ENCODE peak calls at places on chromosomes 7 and 10, in seven cellular contexts. G is spleen, O is stomach, J is GM12892, W is GM12891, L is HepG2, D is transverse colon. F is an unnamed sample.

GRCh38 chr10:101322266-101323151 is 31.5 kb upstream of the BTRC start:
- DNase-seq in G (no peak), O (no peak), J (no peak), W (no peak), L (no peak), D (no peak), F (no peak)

GRCh38 chr10:78330884-78331283 is 297.2 kb downstream of the RPS24 start:
- DNase-seq in G (no peak), O (no peak), J (no peak), W (no peak), L (no peak), D (no peak), F (no peak)

GRCh38 chr7:76108540-76109233 is 60.8 kb downstream of the MDH2 start:
- DNase-seq in G (no peak), O (peak), J (no peak), W (no peak), L (peak), D (peak), F (peak)

GRCh38 chr7:151934584-151934983 is 21.7 kb upstream of the GALNTL5 start:
- DNase-seq in G (no peak), O (no peak), J (no peak), W (no peak), L (no peak), D (no peak), F (no peak)

GRCh38 chr7:128867842-128868623 is 5.4 kb downstream of the ATP6V1F start:
- DNase-seq in G (no peak), O (peak), J (no peak), W (no peak), L (no peak), D (peak), F (no peak)

GRCh38 chr7:39001595-39001994 is 23.9 kb downstream of the POU6F2 start:
- DNase-seq in G (no peak), O (no peak), J (no peak), W (no peak), L (no peak), D (no peak), F (no peak)

GRCh38 chr7:147196476-147196875 is 1079.9 kb downstream of the CNTNAP2 start:
- DNase-seq in G (no peak), O (no peak), J (no peak), W (no peak), L (no peak), D (no peak), F (no peak)

GRCh38 chr7:111266613-111267012 is 175.7 kb downstream of the LRRN3 start:
- DNase-seq in G (no peak), O (no peak), J (no peak), W (no peak), L (peak), D (no peak), F (no peak)

GRCh38 chr10:69409968-69410367 is 6.8 kb downstream of the TACR2 start:
- DNase-seq in G (peak), O (no peak), J (no peak), W (no peak), L (no peak), D (peak), F (peak)

GRCh38 chr7:64905133-64905532 is 2.1 kb downstream of the ZNF273 start:
- DNase-seq in G (no peak), O (no peak), J (no peak), W (no peak), L (peak), D (no peak), F (no peak)

GRCh38 chr7:102446387-102447156 is 13.2 kb downstream of the ORAI2 start:
- DNase-seq in G (peak), O (no peak), J (no peak), W (no peak), L (no peak), D (peak), F (no peak)

GRCh38 chr10:126242352-126243260 is 145.7 kb downstream of the ADAM12 start:
- DNase-seq in G (no peak), O (no peak), J (no peak), W (no peak), L (no peak), D (no peak), F (no peak)

GRCh38 chr10:93762979-93763391 is 5.2 kb downstream of the LGI1 start:
- DNase-seq in G (no peak), O (no peak), J (no peak), W (no peak), L (no peak), D (no peak), F (no peak)

GRCh38 chr10:99982728-99983127 is 27.0 kb downstream of the DNMBP start:
- DNase-seq in G (no peak), O (no peak), J (no peak), W (no peak), L (no peak), D (no peak), F (no peak)

GRCh38 chr7:1892011-1892965 is 222.2 kb downstream of the ELFN1 start:
- DNase-seq in G (no peak), O (no peak), J (no peak), W (no peak), L (no peak), D (no peak), F (no peak)

GRCh38 chr10:6864142-6864541 is 284.1 kb upstream of the PRKCQ start:
- DNase-seq in G (no peak), O (no peak), J (no peak), W (no peak), L (no peak), D (no peak), F (no peak)

GRCh38 chr10:84293574-84294016 is 34.8 kb upstream of the CCSER2 start:
- DNase-seq in G (no peak), O (no peak), J (no peak), W (no peak), L (no peak), D (no peak), F (no peak)

GRCh38 chr10:48792687-48793096 is 108.0 kb downstream of the WDFY4 start:
- DNase-seq in G (no peak), O (no peak), J (no peak), W (no peak), L (no peak), D (no peak), F (no peak)

GRCh38 chr7:121341933-121342332 is 13.1 kb downstream of the WNT16 start:
- DNase-seq in G (no peak), O (no peak), J (no peak), W (no peak), L (no peak), D (no peak), F (no peak)

GRCh38 chr10:124278356-124278755 is 140.4 kb downstream of the OAT start:
- DNase-seq in G (peak), O (no peak), J (no peak), W (no peak), L (no peak), D (no peak), F (no peak)

GRCh38 chr7:33880787-33881186 is 24.6 kb upstream of the BMPER start:
- DNase-seq in G (no peak), O (no peak), J (no peak), W (no peak), L (no peak), D (no peak), F (no peak)

GRCh38 chr10:132359305-132360040 is 27.5 kb downstream of the LRRC27 start:
- DNase-seq in G (peak), O (no peak), J (no peak), W (no peak), L (no peak), D (no peak), F (no peak)

GRCh38 chr7:47556511-47557180 is 25.3 kb downstream of the TNS3 start:
- DNase-seq in G (peak), O (no peak), J (no peak), W (no peak), L (no peak), D (no peak), F (no peak)

GRCh38 chr10:52706347-52707070 is 66.1 kb downstream of the MBL2 start:
- DNase-seq in G (no peak), O (no peak), J (no peak), W (no peak), L (no peak), D (no peak), F (no peak)

GRCh38 chr7:140390034-140390433 is 8.3 kb downstream of the SLC37A3 start:
- DNase-seq in G (no peak), O (no peak), J (no peak), W (no peak), L (no peak), D (no peak), F (no peak)

GRCh38 chr10:89153971-89154370 is 53.1 kb downstream of the CH25H start:
- DNase-seq in G (no peak), O (no peak), J (no peak), W (no peak), L (no peak), D (no peak), F (no peak)

GRCh38 chr7:40733578-40733977 is 598.8 kb downstream of the SUGCT start:
- DNase-seq in G (no peak), O (no peak), J (no peak), W (no peak), L (peak), D (peak), F (no peak)

GRCh38 chr10:78756604-78757442 is 311.9 kb upstream of the ZMIZ1 start:
- DNase-seq in G (peak), O (peak), J (no peak), W (no peak), L (peak), D (peak), F (peak)

GRCh38 chr10:45034301-45034700 is 33.6 kb downstream of the ZNF22 start:
- DNase-seq in G (no peak), O (no peak), J (no peak), W (no peak), L (no peak), D (no peak), F (no peak)

GRCh38 chr7:43691611-43692010 is 37.7 kb downstream of the COA1 start:
- DNase-seq in G (no peak), O (no peak), J (no peak), W (no peak), L (no peak), D (no peak), F (no peak)

GRCh38 chr7:82443044-82443800 is at the start of gene CACNA2D1:
- DNase-seq in G (no peak), O (peak), J (peak), W (peak), L (no peak), D (peak), F (no peak)

GRCh38 chr10:97640868-97641811 is 669 bp downstream of the PI4K2A start:
- DNase-seq in G (peak), O (no peak), J (peak), W (peak), L (no peak), D (peak), F (no peak)

DNA sequence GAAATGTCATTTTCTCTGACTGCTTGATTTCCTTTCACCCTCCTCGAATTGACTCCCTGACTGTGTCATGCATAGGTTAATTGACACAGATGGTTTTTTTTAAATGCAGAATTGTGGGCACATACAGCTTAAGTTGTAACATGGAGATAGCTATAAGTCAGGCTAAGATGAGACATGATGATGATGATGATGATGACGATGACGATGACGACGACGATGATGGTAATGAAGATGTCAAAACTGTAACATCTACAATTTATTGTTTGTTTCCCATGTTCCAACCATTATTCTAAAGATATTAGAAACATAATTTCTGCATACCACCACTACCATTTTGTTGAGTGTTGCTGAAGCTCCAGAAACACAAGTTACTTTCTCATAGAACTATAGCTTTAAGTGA is 1232.8 kb downstream of the XPNPEP1 start:
- DNase-seq in G (no peak), O (no peak), J (no peak), W (no peak), L (no peak), D (no peak), F (no peak)
- TF ChIP-seq POLR2AphosphoS5 in G (no peak), O (no peak), J (no peak), W (no peak), L (no peak), D (no peak), F (no peak)

DNA sequence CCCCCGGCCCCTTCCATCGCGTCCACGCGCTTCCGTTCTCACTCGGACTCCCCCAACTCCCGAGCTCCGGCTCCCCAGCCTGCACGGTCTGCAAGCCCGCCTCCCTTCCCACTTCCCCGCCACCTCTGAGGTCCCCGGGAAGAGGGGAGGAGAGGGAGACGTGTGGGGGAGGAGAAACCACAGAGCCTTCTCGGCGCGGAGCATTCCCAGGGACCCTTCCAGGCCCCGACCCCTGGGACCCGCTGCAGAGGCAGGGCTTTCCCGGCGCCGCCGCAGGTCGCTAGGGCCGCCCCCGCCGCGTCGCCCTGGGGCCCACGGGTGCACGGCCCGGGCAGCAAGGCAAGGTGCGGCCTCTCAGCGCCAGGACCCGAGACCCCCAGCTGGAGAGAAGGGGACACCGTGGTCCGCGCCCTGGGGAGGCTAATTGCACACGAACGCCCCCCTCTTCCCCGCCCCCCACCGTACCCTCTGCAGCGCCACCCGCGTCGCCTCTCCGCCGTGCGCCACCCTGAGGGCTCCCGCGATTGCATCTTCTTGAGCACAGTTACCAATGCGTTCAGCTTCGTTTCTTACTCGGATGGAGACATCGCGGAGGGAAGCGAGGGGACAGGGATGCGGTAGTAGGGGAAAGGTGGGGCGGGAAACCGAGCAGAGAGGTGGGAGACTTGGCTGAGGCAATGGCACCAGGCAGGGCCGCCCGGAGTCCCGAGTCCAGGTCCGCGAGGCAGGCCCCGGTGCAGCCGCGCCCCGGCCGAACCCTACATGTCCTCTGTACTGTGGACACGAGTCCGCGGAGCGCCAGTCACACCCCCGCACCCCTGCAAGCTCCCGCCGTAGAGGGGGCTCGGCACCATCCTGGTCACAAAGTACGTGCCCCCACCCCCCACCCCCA is 29.0 kb downstream of the SKIDA1 start:
- DNase-seq in G (peak), O (peak), J (no peak), W (no peak), L (peak), D (peak), F (no peak)
- TF ChIP-seq POLR2A in G (no peak), O (no peak), J (no peak), W (no peak), L (no peak), D (no peak), F (no peak)

GRCh38 chr10:117946525-117947070 is 100.1 kb downstream of the RAB11FIP2 start:
- DNase-seq in G (no peak), O (no peak), J (no peak), W (no peak), L (no peak), D (no peak), F (no peak)

GRCh38 chr10:117945651-117946050 is 101.1 kb downstream of the RAB11FIP2 start:
- DNase-seq in G (no peak), O (no peak), J (no peak), W (no peak), L (no peak), D (peak), F (no peak)

GRCh38 chr10:117948493-117948892 is 98.2 kb downstream of the RAB11FIP2 start:
- DNase-seq in G (no peak), O (no peak), J (no peak), W (no peak), L (no peak), D (no peak), F (no peak)

GRCh38 chr10:117955171-117955570 is 91.6 kb downstream of the RAB11FIP2 start:
- DNase-seq in G (no peak), O (no peak), J (no peak), W (no peak), L (no peak), D (no peak), F (no peak)

DNA sequence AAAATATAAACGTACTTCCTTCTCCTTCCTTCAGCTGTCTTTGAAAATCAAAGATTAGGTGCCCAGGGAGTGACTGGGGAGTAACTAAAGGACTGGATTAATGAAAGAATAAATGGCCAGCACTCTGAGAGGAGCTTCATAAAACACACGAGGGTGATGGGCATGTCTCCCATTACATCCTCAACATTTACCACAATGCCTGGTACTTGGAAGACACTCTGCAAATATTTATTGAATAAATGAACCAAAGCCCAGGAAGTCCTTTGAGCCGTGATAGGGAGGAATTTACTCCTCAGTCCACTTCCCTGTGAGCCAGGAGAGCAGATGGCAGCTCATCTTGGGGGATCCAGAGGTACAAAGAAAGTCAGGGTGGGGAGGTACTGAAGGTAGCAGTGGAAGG is 96.3 kb downstream of the RAB11FIP2 start:
- DNase-seq in G (no peak), O (no peak), J (no peak), W (no peak), L (no peak), D (no peak), F (no peak)
- TF ChIP-seq POLR2AphosphoS5 in G (no peak), O (no peak), J (no peak), W (no peak), L (no peak), D (no peak), F (no peak)

GRCh38 chr10:59375990-59376389 is 13.6 kb upstream of the FAM13C start:
- DNase-seq in G (no peak), O (no peak), J (no peak), W (no peak), L (no peak), D (no peak), F (no peak)
- TF ChIP-seq POLR2A in G (no peak), O (no peak), J (no peak), W (no peak), L (no peak), D (no peak), F (no peak)

GRCh38 chr7:7816084-7816483 is 97.7 kb upstream of the RPA3 start:
- DNase-seq in G (no peak), O (no peak), J (peak), W (peak), L (no peak), D (no peak), F (no peak)
- TF ChIP-seq POLR2AphosphoS5 in G (no peak), O (no peak), J (no peak), W (no peak), L (no peak), D (no peak), F (no peak)

GRCh38 chr10:103793920-103794883 is 61.2 kb downstream of the SH3PXD2A start:
- DNase-seq in G (no peak), O (peak), J (no peak), W (no peak), L (peak), D (peak), F (peak)
- TF ChIP-seq POLR2A in G (no peak), O (no peak), J (no peak), W (no peak), L (peak), D (peak), F (no peak)

DNA sequence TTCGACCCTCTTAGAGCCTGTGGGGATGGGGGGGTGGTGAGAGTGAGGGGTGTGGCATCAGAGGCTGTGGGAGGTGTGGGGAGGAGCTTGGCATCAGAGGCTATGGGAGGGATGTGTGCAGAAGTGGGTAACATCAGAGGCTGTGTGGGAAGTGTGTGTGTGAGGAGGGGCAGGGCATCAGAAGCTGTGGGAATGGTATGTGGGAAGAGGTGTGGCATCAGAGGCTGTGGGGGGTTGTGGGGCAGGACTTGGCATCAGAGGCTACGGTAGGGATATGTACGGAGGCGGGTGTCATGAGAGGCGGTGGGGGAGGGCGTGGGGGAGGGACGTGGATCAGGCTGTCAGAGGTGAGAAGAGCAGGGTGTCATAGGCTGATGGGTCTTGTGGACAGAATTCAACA is 97.4 kb downstream of the SEC23IP start:
- DNase-seq in G (no peak), O (no peak), J (no peak), W (no peak), L (no peak), D (no peak), F (no peak)
- TF ChIP-seq POLR2AphosphoS5 in G (no peak), O (no peak), J (no peak), W (no peak), L (no peak), D (no peak), F (no peak)

GRCh38 chr7:137774793-137775201 is 72.0 kb downstream of the DGKI start:
- DNase-seq in G (no peak), O (no peak), J (no peak), W (no peak), L (no peak), D (no peak), F (no peak)

GRCh38 chr7:137772748-137773147 is 74.0 kb downstream of the DGKI start:
- DNase-seq in G (no peak), O (no peak), J (no peak), W (no peak), L (no peak), D (no peak), F (no peak)

GRCh38 chr7:137771679-137772078 is 75.1 kb downstream of the DGKI start:
- DNase-seq in G (no peak), O (no peak), J (no peak), W (no peak), L (no peak), D (no peak), F (no peak)

GRCh38 chr7:137771273-137771672 is 75.5 kb downstream of the DGKI start:
- DNase-seq in G (no peak), O (no peak), J (no peak), W (no peak), L (no peak), D (no peak), F (no peak)

GRCh38 chr7:137772221-137772620 is 74.6 kb downstream of the DGKI start:
- DNase-seq in G (no peak), O (no peak), J (no peak), W (no peak), L (no peak), D (no peak), F (no peak)
- TF ChIP-seq POLR2A in G (no peak), O (no peak), J (no peak), W (no peak), L (no peak), D (no peak), F (no peak)